ENCODE peak calls at places on chromosomes 12 and 14, in seven cellular contexts. G is left ventricle myocardium inferior, R is IMR-90, V is fibroblast of mammary gland, D is omental fat pad, M is fibroblast of pulmonary artery, Y is cardiac fibroblast. B is an unnamed sample.
A peak's percentile ranks its signal among the peaks of the same experiment; 100 is the strongest.

GRCh38 chr14:71491925-71492324 is 440.3 kb upstream of the RGS6 start:
- DNase-seq in M (peak; percentile 61), G (no peak), R (peak; percentile 41), V (no peak), Y (peak; percentile 74), D (no peak), B (no peak)

GRCh38 chr14:36683083-36683724 is 21.5 kb downstream of the PAX9 start:
- DNase-seq in G (no peak), R (no peak), D (no peak), Y (no peak), M (no peak), V (no peak), B (no peak)

GRCh38 chr14:81436296-81437138 is 36.4 kb upstream of the STON2 start:
- DNase-seq in Y (peak; percentile 64), G (peak; percentile 79), D (no peak), M (peak; percentile 57), V (peak; percentile 47), R (peak; percentile 45), B (peak; percentile 64)

GRCh38 chr12:114903394-114903748 is 219.4 kb upstream of the TBX3 start:
- DNase-seq in Y (peak; percentile 35), V (peak; percentile 70), R (peak; percentile 72), G (no peak), D (no peak), M (no peak), B (no peak)

GRCh38 chr12:114508529-114509129 is 102.7 kb upstream of the TBX5 start:
- DNase-seq in M (peak; percentile 86), G (peak; percentile 45), V (peak; percentile 78), R (peak; percentile 79), D (peak; percentile 84), Y (peak; percentile 86), B (peak; percentile 79)

GRCh38 chr14:82510007-82510406 is 976.4 kb upstream of the SEL1L start:
- DNase-seq in M (no peak), D (no peak), V (no peak), G (no peak), Y (no peak), R (no peak), B (no peak)

GRCh38 chr12:58465418-58465817 is 454.9 kb downstream of the LRIG3 start:
- DNase-seq in R (peak; percentile 18), Y (peak; percentile 22), G (no peak), M (no peak), V (no peak), D (no peak), B (no peak)

GRCh38 chr12:49894754-49895153 is 8.9 kb downstream of the FAIM2 start:
- DNase-seq in R (no peak), D (no peak), Y (no peak), M (no peak), V (no peak), G (no peak), B (no peak)

GRCh38 chr12:42921741-42922511 is 332.4 kb upstream of the PRICKLE1 start:
- DNase-seq in V (peak; percentile 26), R (peak; percentile 77), G (no peak), Y (no peak), D (no peak), M (no peak), B (no peak)

GRCh38 chr12:130098301-130099005 is 63.8 kb upstream of the FZD10 start:
- DNase-seq in D (no peak), R (no peak), Y (no peak), V (no peak), G (no peak), M (no peak), B (no peak)

GRCh38 chr14:23269193-23269592 is 16.7 kb downstream of the HOMEZ start:
- DNase-seq in D (no peak), R (no peak), G (no peak), M (no peak), V (no peak), Y (no peak), B (no peak)

GRCh38 chr12:14260011-14260993 is 105.2 kb upstream of the ATF7IP start:
- DNase-seq in D (peak; percentile 74), M (peak; percentile 94), Y (peak; percentile 97), V (peak; percentile 93), G (peak; percentile 91), R (peak; percentile 93), B (peak; percentile 81)

GRCh38 chr14:103928011-103928890 is at the start of gene TDRD9:
- DNase-seq in V (no peak), D (no peak), M (no peak), G (no peak), Y (no peak), R (no peak), B (no peak)

GRCh38 chr12:19624401-19624930 is 185.2 kb downstream of the AEBP2 start:
- DNase-seq in G (no peak), Y (no peak), R (no peak), D (no peak), V (no peak), M (no peak), B (no peak)

GRCh38 chr12:48961801-48962200 is 4.5 kb upstream of the ARF3 start:
- DNase-seq in D (no peak), V (peak; percentile 34), M (no peak), Y (no peak), R (no peak), G (no peak), B (no peak)

GRCh38 chr12:13362260-13362841 is 165.8 kb downstream of the EMP1 start:
- DNase-seq in M (peak; percentile 55), D (no peak), Y (peak; percentile 53), G (peak; percentile 37), R (peak; percentile 5), V (peak; percentile 61), B (peak; percentile 47)

GRCh38 chr12:130796985-130797686 is 41.9 kb downstream of the STX2 start:
- DNase-seq in Y (no peak), R (no peak), V (no peak), M (no peak), G (no peak), D (no peak), B (no peak)

GRCh38 chr14:95507174-95507573 is 9.3 kb downstream of the SYNE3 start:
- DNase-seq in D (no peak), Y (peak; percentile 95), R (peak; percentile 94), M (peak; percentile 96), V (peak; percentile 97), G (peak; percentile 64), B (no peak)

GRCh38 chr12:45553204-45553603 is 176.3 kb upstream of the ARID2 start:
- DNase-seq in M (no peak), Y (no peak), G (no peak), R (peak; percentile 6), D (no peak), V (peak; percentile 15), B (no peak)

GRCh38 chr14:55450539-55450938 is 10.1 kb upstream of the TBPL2 start:
- DNase-seq in V (no peak), M (no peak), R (no peak), Y (no peak), G (no peak), D (no peak), B (no peak)

GRCh38 chr14:100104523-100105300 is 39.5 kb downstream of the EVL start:
- DNase-seq in M (peak; percentile 27), R (peak; percentile 72), G (no peak), V (peak; percentile 47), D (no peak), Y (no peak), B (no peak)

DNA sequence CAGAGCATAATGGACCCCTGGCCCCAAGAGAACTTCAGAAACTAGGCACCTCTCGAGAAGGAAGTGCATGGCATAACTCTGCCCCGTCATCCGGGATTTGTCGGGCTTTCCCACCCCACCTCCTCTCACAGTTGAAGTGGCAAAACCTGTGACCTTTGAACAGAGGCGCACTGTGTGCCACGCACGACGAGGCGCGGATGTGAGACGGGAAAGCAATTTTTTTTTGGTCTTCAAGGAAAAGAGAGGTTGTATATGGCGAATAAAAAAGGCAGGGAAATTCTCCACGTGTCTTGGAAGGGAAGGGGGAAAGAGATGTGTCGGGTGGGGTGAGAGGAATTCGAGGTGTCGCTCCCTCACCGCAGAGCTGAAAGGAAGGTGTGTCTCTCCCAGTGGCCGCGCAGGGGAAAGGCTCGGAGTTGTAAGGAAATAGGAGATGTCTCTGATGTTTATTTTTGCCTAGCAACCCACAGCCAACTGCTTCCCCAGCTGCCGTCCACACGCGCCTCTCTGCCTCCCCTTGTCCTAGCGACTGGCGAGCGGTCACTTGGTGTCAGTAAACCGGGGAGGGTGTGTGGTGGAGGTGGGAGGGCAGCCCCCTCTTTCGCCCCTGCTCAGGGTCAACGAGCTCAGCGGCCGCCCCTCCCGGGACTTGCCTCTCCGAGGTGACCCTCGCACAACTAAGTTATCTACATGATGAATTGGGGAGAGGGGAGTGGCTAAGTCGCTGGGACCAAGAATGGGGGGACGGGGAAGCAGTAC is 819 bp upstream of the DYRK2 start:
- DNase-seq in M (peak; percentile 88), G (peak; percentile 83), R (peak; percentile 88), V (peak; percentile 84), D (peak; percentile 35), Y (peak; percentile 89), B (peak; percentile 44)
- TF ChIP-seq CTCF in M (peak; percentile 45), G (peak; percentile 54), R (peak; percentile 38), V (peak; percentile 33), D (no peak), Y (peak; percentile 53), B (no peak)

GRCh38 chr12:28192145-28192544 is 1.9 kb downstream of the CCDC91 start:
- DNase-seq in R (no peak), M (no peak), V (no peak), D (no peak), Y (no peak), G (no peak), B (no peak)

GRCh38 chr12:28191018-28191595 is 851 bp downstream of the CCDC91 start:
- DNase-seq in V (peak; percentile 76), M (no peak), D (no peak), G (no peak), Y (no peak), R (peak; percentile 55), B (no peak)

GRCh38 chr12:28191690-28192089 is 1.4 kb downstream of the CCDC91 start:
- DNase-seq in M (peak; percentile 39), Y (peak; percentile 47), V (peak; percentile 9), G (no peak), D (no peak), R (peak; percentile 2), B (no peak)

GRCh38 chr12:28189774-28190320 is 409 bp upstream of the CCDC91 start:
- DNase-seq in M (no peak), D (no peak), Y (no peak), R (no peak), V (no peak), G (no peak), B (no peak)

GRCh38 chr12:28190321-28191017 is at the start of gene CCDC91:
- DNase-seq in D (peak; percentile 78), M (peak; percentile 90), R (peak; percentile 77), V (peak; percentile 82), G (peak; percentile 85), Y (peak; percentile 92), B (peak; percentile 63)
- TF ChIP-seq CTCF in D (no peak), M (no peak), R (no peak), V (no peak), G (peak; percentile 12), Y (no peak), B (no peak)

DNA sequence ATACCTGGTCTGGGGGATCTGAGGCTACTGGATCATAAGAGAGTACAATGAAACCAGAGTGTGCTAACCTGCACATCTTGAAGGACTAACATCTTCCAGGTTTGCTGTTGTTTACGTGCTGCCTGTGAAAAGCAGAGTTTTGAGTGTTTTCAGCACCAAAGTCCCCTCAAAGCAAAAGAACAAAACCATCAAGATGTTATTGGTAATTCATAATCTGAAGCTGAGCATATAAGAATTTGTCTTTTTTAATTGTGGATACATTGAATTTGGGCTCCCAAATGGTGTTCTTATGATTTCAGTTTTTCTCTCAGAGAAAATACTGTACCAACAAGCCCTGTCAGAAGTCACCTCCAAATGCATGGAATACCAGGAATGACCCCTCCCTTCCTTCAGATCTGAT is 110.2 kb downstream of the BTG1 start:
- DNase-seq in G (no peak), M (no peak), Y (no peak), R (no peak), D (no peak), V (no peak), B (no peak)
- TF ChIP-seq CTCF in G (no peak), M (no peak), Y (no peak), R (no peak), D (no peak), V (no peak), B (no peak)

GRCh38 chr14:39766397-39767000 is 334.3 kb upstream of the FBXO33 start:
- DNase-seq in V (no peak), D (no peak), G (no peak), R (no peak), M (no peak), Y (no peak), B (no peak)
- TF ChIP-seq CTCF in V (no peak), D (no peak), G (no peak), R (no peak), M (no peak), Y (no peak), B (no peak)

B was measured in mesothelial cell of epicardium.